ENCODE peak calls at places on chromosomes 5 and 9, in eight cellular contexts. Q is esophagus squamous epithelium; X is right cardiac atrium; G is cardiac muscle cell; H is Peyer's patch; U is naive thymus-derived CD4-positive, alpha-beta T cell; D is CD8-positive, alpha-beta T cell; Z is upper lobe of left lung. V is an unnamed sample.

GRCh38 chr5:159805021-159805420 is 111.3 kb upstream of the ADRA1B start:
- DNase-seq in Q (no peak), X (no peak), U (no peak), D (no peak), Z (no peak), G (peak; percentile 23), H (no peak), V (no peak)

GRCh38 chr5:154449786-154450185 is 4.0 kb downstream of the SAP30L start:
- DNase-seq in D (no peak), Q (no peak), X (no peak), H (no peak), G (no peak), Z (no peak), U (no peak), V (no peak)

GRCh38 chr5:64625678-64626077 is 64.6 kb upstream of the SHISAL2B start:
- DNase-seq in Z (no peak), X (no peak), D (no peak), U (no peak), Q (no peak), H (no peak), G (peak; percentile 68), V (no peak)

GRCh38 chr9:126696764-126697145 is 83.0 kb downstream of the LMX1B start:
- DNase-seq in Q (no peak), H (peak; percentile 24), D (no peak), X (no peak), G (no peak), Z (peak; percentile 12), U (no peak), V (no peak)

GRCh38 chr5:44365351-44365750 is 23.9 kb downstream of the FGF10 start:
- DNase-seq in H (no peak), X (no peak), Q (no peak), U (no peak), Z (no peak), G (peak; percentile 2), D (no peak), V (no peak)

GRCh38 chr9:115649991-115650472 is 503.6 kb upstream of the PAPPA start:
- DNase-seq in X (peak; percentile 70), G (peak; percentile 96), Z (peak; percentile 31), U (no peak), D (no peak), Q (no peak), H (no peak), V (no peak)

GRCh38 chr9:37486616-37487544 is 1.1 kb downstream of the POLR1E start:
- DNase-seq in U (no peak), H (no peak), G (peak; percentile 95), X (peak; percentile 76), Q (no peak), Z (no peak), D (no peak), V (no peak)

GRCh38 chr9:126851286-126851880 is 9.1 kb upstream of the ZBTB34 start:
- DNase-seq in D (no peak), H (no peak), Q (no peak), Z (no peak), U (no peak), X (no peak), G (no peak), V (no peak)

GRCh38 chr5:174500636-174501035 is 223.7 kb upstream of the MSX2 start:
- DNase-seq in Q (no peak), G (no peak), H (no peak), Z (no peak), D (no peak), U (no peak), X (no peak), V (no peak)

GRCh38 chr9:33123632-33124031 is 43.5 kb downstream of the B4GALT1 start:
- DNase-seq in U (no peak), G (no peak), Z (no peak), D (no peak), Q (no peak), X (no peak), H (no peak), V (no peak)

GRCh38 chr5:135741040-135741439 is 93.4 kb upstream of the SLC25A48 start:
- DNase-seq in U (no peak), X (no peak), Q (no peak), D (no peak), G (no peak), Z (no peak), H (no peak), V (no peak)

GRCh38 chr9:114953917-114954316 is 23.5 kb upstream of the TNFSF8 start:
- DNase-seq in X (no peak), D (no peak), H (no peak), G (peak; percentile 90), U (no peak), Q (no peak), Z (peak; percentile 59), V (no peak)

GRCh38 chr5:59279979-59280378 is 613.5 kb downstream of the PDE4D start:
- DNase-seq in Q (no peak), U (no peak), Z (no peak), D (no peak), X (no peak), G (no peak), H (no peak), V (no peak)

GRCh38 chr9:21817176-21817575 is 14.7 kb downstream of the MTAP start:
- DNase-seq in Q (no peak), U (no peak), H (no peak), D (no peak), Z (peak; percentile 31), X (no peak), G (peak; percentile 93), V (no peak)

GRCh38 chr9:26746357-26747072 is 146.1 kb downstream of the CAAP1 start:
- DNase-seq in X (no peak), H (no peak), D (no peak), U (no peak), Q (no peak), G (peak; percentile 14), Z (peak; percentile 21), V (no peak)

GRCh38 chr9:127336086-127336485 is 60.9 kb upstream of the SLC2A8 start:
- DNase-seq in H (no peak), G (peak; percentile 30), U (no peak), D (no peak), Q (no peak), X (no peak), Z (no peak), V (no peak)

GRCh38 chr9:134894136-134894860 is 13.7 kb downstream of the FCN2 start:
- DNase-seq in X (no peak), Q (no peak), U (no peak), Z (no peak), G (no peak), H (no peak), D (no peak), V (no peak)

GRCh38 chr9:6680797-6681146 is 35.2 kb upstream of the GLDC start:
- DNase-seq in G (no peak), Z (peak; percentile 63), H (no peak), Q (no peak), X (peak; percentile 86), U (peak; percentile 69), D (no peak), V (no peak)

GRCh38 chr5:56740000-56740399 is 75.3 kb upstream of the MAP3K1 start:
- DNase-seq in U (no peak), X (no peak), G (peak; percentile 21), Q (no peak), H (no peak), Z (no peak), D (no peak), V (no peak)

GRCh38 chr5:175823731-175824525 is 47.5 kb upstream of the CPLX2 start:
- DNase-seq in X (no peak), Z (no peak), Q (no peak), G (no peak), U (no peak), H (no peak), D (no peak), V (no peak)

GRCh38 chr5:42912184-42912766 is 100.6 kb upstream of the SELENOP start:
- DNase-seq in H (no peak), Q (no peak), X (no peak), Z (no peak), U (peak; percentile 43), G (peak; percentile 74), D (peak; percentile 32), V (peak; percentile 28)

GRCh38 chr5:57844410-57844809 is 361.8 kb upstream of the ACTBL2 start:
- DNase-seq in H (no peak), Z (no peak), G (no peak), Q (no peak), X (peak; percentile 59), D (no peak), U (no peak), V (no peak)

GRCh38 chr9:98991981-98992884 is 48.5 kb downstream of the COL15A1 start:
- DNase-seq in Q (no peak), D (no peak), U (no peak), G (no peak), Z (no peak), X (peak; percentile 58), H (no peak), V (no peak)

GRCh38 chr9:137892424-137893191 is 15.0 kb downstream of the CACNA1B start:
- DNase-seq in D (no peak), H (no peak), U (no peak), G (no peak), Q (no peak), Z (no peak), X (no peak), V (no peak)

GRCh38 chr5:147558826-147559225 is 49.0 kb upstream of the DPYSL3 start:
- DNase-seq in Q (no peak), D (no peak), H (no peak), U (no peak), Z (no peak), X (peak; percentile 71), G (peak; percentile 88), V (no peak)

GRCh38 chr5:65199988-65200668 is 281.6 kb downstream of the ADAMTS6 start:
- DNase-seq in X (no peak), Z (no peak), U (no peak), Q (no peak), G (peak; percentile 75), H (no peak), D (no peak), V (no peak)

GRCh38 chr5:71537681-71538080 is 49.5 kb upstream of the MCCC2 start:
- DNase-seq in Q (no peak), U (no peak), Z (no peak), D (no peak), X (no peak), H (no peak), G (peak; percentile 25), V (no peak)

GRCh38 chr9:11946521-11946920 is 746.7 kb upstream of the TYRP1 start:
- DNase-seq in D (no peak), H (no peak), U (no peak), G (no peak), X (no peak), Z (no peak), Q (no peak), V (no peak)
- H3K9me3 ChIP-seq in D (no peaks in the 10 kb centered on the region), H (no peaks in the 10 kb centered on the region), U (no peaks in the 10 kb centered on the region), G (no peaks in the 10 kb centered on the region), X (no peaks in the 10 kb centered on the region), Z (no peaks in the 10 kb centered on the region), Q (no peaks in the 10 kb centered on the region), V (peaks cover 2% of the 10 kb centered on the region)

GRCh38 chr9:72384710-72385475 is 19.9 kb upstream of the ZFAND5 start:
- DNase-seq in U (no peak), Z (no peak), Q (no peak), D (no peak), G (no peak), X (no peak), H (no peak), V (no peak)
- H3K27ac ChIP-seq in U (no peak overlapping the region), Z (no peak overlapping the region), Q (no peak overlapping the region), D (no peak overlapping the region), G (no peak overlapping the region), X (no peak overlapping the region), H (no peak overlapping the region), V (no peak overlapping the region)

GRCh38 chr9:95099321-95100070 is 218.0 kb downstream of the FANCC start:
- DNase-seq in X (peak; percentile 62), G (no peak), Z (no peak), D (no peak), Q (no peak), H (no peak), U (no peak), V (no peak)
- H3K4me1 ChIP-seq in X (peaks cover 6% of the 10 kb centered on the region), G (peaks cover 12% of the 10 kb centered on the region), Z (no peaks in the 10 kb centered on the region), D (no peaks in the 10 kb centered on the region), Q (peaks cover 78% of the 10 kb centered on the region), H (no peaks in the 10 kb centered on the region), U (no peaks in the 10 kb centered on the region), V (no peaks in the 10 kb centered on the region)

GRCh38 chr9:4810565-4810964 is 17.8 kb downstream of the RCL1 start:
- DNase-seq in D (no peak), U (no peak), G (no peak), Z (no peak), H (no peak), Q (no peak), X (no peak), V (no peak)
- H3K9me3 ChIP-seq in D (no peaks in the 10 kb centered on the region), U (peaks cover 16% of the 10 kb centered on the region), G (no peaks in the 10 kb centered on the region), Z (no peaks in the 10 kb centered on the region), H (no peaks in the 10 kb centered on the region), Q (no peaks in the 10 kb centered on the region), X (no peaks in the 10 kb centered on the region), V (peaks cover 6% of the 10 kb centered on the region)